ENCODE peak calls at places on chromosomes 6 and 20, in four cellular contexts. D is Peyer's patch, V is GM12892, H is A549. N is an unnamed sample.

GRCh38 chr20:37007898-37008649 is 56.6 kb upstream of the SAMHD1 start:
- DNase-seq in D (no peak), V (no peak), H (no peak), N (no peak)

GRCh38 chr6:108873971-108874370 is 25.7 kb downstream of the ARMC2 start:
- DNase-seq in D (no peak), V (no peak), H (no peak), N (no peak)

GRCh38 chr6:166842607-166843006 is 113.7 kb downstream of the RNASET2 start:
- DNase-seq in D (no peak), V (no peak), H (no peak), N (no peak)

GRCh38 chr20:23205656-23206055 is 119.5 kb upstream of the CD93 start:
- DNase-seq in D (no peak), V (no peak), H (no peak), N (peak)

GRCh38 chr6:148969679-148970078 is 222.8 kb downstream of the UST start:
- DNase-seq in D (no peak), V (no peak), H (no peak), N (no peak)

GRCh38 chr20:13119583-13119982 is 101.5 kb upstream of the ISM1 start:
- DNase-seq in D (no peak), V (no peak), H (peak), N (no peak)

GRCh38 chr6:35026434-35027222 is 114.5 kb downstream of the TCP11 start:
- DNase-seq in D (no peak), V (no peak), H (no peak), N (no peak)

GRCh38 chr6:15207923-15208322 is 37.9 kb upstream of the JARID2 start:
- DNase-seq in D (no peak), V (no peak), H (no peak), N (no peak)

GRCh38 chr20:63290677-63291472 is 2.1 kb upstream of the COL20A1 start:
- DNase-seq in D (peak), V (peak), H (peak), N (peak)

GRCh38 chr6:24394777-24395437 is 7.8 kb upstream of the MRS2 start:
- DNase-seq in D (no peak), V (no peak), H (no peak), N (no peak)

GRCh38 chr6:93784794-93785757 is 365.7 kb upstream of the EPHA7 start:
- DNase-seq in D (no peak), V (no peak), H (no peak), N (no peak)

GRCh38 chr6:78835817-78836216 is 31.5 kb upstream of the IRAK1BP1 start:
- DNase-seq in D (no peak), V (no peak), H (no peak), N (no peak)

GRCh38 chr20:11499235-11499634 is 418.5 kb upstream of the BTBD3 start:
- DNase-seq in D (no peak), V (no peak), H (no peak), N (no peak)

GRCh38 chr20:47773381-47773786 is 11.9 kb downstream of the SULF2 start:
- DNase-seq in D (no peak), V (no peak), H (no peak), N (no peak)

GRCh38 chr20:63639093-63639860 is 12.4 kb upstream of the GMEB2 start:
- DNase-seq in D (no peak), V (no peak), H (no peak), N (peak)

GRCh38 chr6:45504947-45505346 is 127.2 kb upstream of the SUPT3H start:
- DNase-seq in D (no peak), V (no peak), H (no peak), N (no peak)

GRCh38 chr6:26031151-26031594 is 56.1 kb upstream of the HFE start:
- DNase-seq in D (no peak), V (no peak), H (no peak), N (no peak)

GRCh38 chr6:121849477-121849876 is 414.0 kb downstream of the GJA1 start:
- DNase-seq in D (no peak), V (peak), H (peak), N (peak)

GRCh38 chr6:79263366-79263765 is 28.9 kb upstream of the HMGN3 start:
- DNase-seq in D (no peak), V (no peak), H (no peak), N (no peak)

GRCh38 chr20:57934913-57935312 is 225.1 kb upstream of the PMEPA1 start:
- DNase-seq in D (no peak), V (no peak), H (no peak), N (no peak)

GRCh38 chr6:156971153-156971882 is 194.1 kb downstream of the ARID1B start:
- DNase-seq in D (no peak), V (no peak), H (no peak), N (no peak)

GRCh38 chr6:52725530-52726192 is 37.6 kb downstream of the GSTA2 start:
- DNase-seq in D (no peak), V (no peak), H (peak), N (no peak)

GRCh38 chr6:42564496-42564890 is 664 bp downstream of the UBR2 start:
- DNase-seq in D (no peak), V (no peak), H (peak), N (no peak)

GRCh38 chr20:16419138-16419715 is 154.0 kb downstream of the KIF16B start:
- DNase-seq in D (no peak), V (no peak), H (no peak), N (no peak)

GRCh38 chr20:37892001-37892400 is 10.9 kb upstream of the VSTM2L start:
- DNase-seq in D (no peak), V (no peak), H (no peak), N (no peak)

GRCh38 chr6:32058511-32058963 is 20.3 kb downstream of the CYP21A2 start:
- DNase-seq in D (no peak), V (no peak), H (no peak), N (no peak)

GRCh38 chr6:91704531-91704930 is 1117.7 kb upstream of the MAP3K7 start:
- DNase-seq in D (no peak), V (no peak), H (no peak), N (no peak)

GRCh38 chr6:110949679-110950285 is 8.7 kb upstream of the GTF3C6 start:
- DNase-seq in D (no peak), V (no peak), H (no peak), N (no peak)

GRCh38 chr6:129686941-129687627 is 22.9 kb downstream of the ARHGAP18 start:
- DNase-seq in D (no peak), V (no peak), H (no peak), N (no peak)

GRCh38 chr6:130282234-130282995 is 59.7 kb upstream of the SAMD3 start:
- DNase-seq in D (no peak), V (no peak), H (no peak), N (no peak)

GRCh38 chr6:136607204-136607931 is 57.1 kb upstream of the MAP7 start:
- DNase-seq in D (no peak), V (no peak), H (no peak), N (no peak)

GRCh38 chr20:12372557-12372956 is 454.9 kb downstream of the BTBD3 start:
- DNase-seq in D (no peak), V (no peak), H (no peak), N (no peak)

GRCh38 chr20:53547664-53548239 is 45.9 kb downstream of the ZNF217 start:
- DNase-seq in D (no peak), V (peak), H (peak), N (peak)

GRCh38 chr20:31576751-31577150 is 28.3 kb upstream of the ID1 start:
- DNase-seq in D (no peak), V (no peak), H (no peak), N (no peak)

GRCh38 chr20:31572042-31572700 is 32.9 kb upstream of the ID1 start:
- DNase-seq in D (no peak), V (no peak), H (no peak), N (no peak)

GRCh38 chr20:31570735-31571617 is 34.1 kb upstream of the ID1 start:
- DNase-seq in D (no peak), V (no peak), H (no peak), N (peak)

GRCh38 chr20:31572701-31573554 is 32.2 kb upstream of the ID1 start:
- DNase-seq in D (peak), V (peak), H (peak), N (peak)

GRCh38 chr20:31573555-31574295 is 31.4 kb upstream of the ID1 start:
- DNase-seq in D (peak), V (no peak), H (no peak), N (no peak)
- TF ChIP-seq POLR2A in D (no peak), V (no peak), H (no peak), N (no peak)

DNA sequence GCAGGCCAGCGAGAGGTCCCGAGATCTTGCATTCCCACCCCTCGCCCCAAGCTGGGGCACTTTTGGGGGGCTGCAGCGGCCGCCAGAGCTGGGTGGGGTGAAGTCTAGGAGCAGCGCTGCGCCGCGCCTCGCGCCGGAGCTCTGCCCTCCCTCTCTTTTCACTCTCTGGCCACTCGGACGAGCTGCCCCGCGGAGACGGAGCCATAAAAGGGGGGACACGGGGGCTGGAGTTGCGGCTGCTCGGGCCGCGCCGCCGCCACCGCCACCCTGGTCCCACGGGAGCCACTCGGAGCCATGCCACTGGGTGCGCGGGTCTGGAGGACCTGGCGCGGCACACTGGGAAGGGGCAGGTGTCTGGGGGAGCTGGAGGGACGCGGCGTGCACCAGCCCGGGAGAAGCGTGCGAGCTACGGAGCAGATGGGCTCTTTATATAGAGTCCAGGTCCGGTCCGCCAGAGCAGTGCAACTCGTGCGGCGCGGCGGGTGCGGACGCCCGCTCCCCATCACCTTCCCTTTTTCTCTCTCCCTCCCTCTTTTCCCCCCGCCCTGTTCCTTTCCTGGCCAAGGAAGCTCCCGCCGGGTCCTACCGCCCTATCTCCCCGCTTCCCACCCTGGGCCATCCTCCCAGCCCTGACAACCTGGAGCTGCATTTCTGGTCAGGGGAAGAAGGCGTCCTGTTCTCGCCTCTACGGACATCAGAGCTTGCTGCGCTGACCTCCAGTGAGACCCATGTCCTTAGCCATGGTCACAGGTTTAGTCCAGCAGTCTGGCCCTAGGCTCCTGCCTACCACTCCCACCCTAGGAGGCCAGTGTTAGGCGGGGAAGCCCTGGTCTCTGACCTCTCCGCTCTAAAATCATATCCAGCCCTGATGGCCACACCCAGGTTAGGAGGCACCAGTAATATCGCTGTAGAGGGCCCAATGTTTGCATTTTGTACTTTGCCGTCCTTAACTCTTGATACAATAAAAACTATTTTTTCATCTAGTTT is 883 bp upstream of the HTR1B start:
- DNase-seq in D (no peak), V (no peak), H (no peak), N (no peak)
- TF ChIP-seq POLR2A in D (no peak), V (no peak), H (no peak), N (no peak)

DNA sequence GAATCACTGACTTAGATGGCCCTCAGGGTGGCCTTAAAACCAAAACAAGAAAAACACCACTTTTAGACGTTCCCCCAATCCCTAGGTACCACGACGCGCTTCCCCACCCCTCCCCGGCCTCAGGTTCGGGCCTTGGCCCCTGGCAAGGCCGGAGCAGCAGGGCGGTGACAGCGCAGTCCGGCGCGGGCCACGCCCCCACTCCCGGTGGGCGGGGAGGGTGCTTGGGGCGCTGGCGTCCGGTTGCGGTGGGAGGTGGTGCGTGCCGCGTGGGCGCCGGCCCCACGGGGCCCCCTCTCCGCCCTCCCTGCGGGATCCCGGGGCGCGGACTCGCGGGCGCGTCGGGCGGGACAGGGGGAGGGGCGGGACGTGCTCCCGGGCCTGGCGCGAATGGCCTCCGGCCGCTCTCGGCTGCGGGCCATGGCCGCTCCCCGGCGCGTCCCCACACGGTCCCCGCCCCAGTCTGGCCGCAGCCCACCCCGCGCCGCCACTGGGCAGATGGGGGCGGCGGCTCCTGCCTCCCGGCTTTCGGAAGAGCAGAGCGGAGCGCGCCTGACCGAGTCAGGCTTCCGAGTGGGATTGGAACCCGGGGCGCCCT is 852 bp upstream of the PPP1R3G start:
- DNase-seq in D (no peak), V (no peak), H (no peak), N (peak)
- TF ChIP-seq POLR2A in D (no peak), V (no peak), H (no peak), N (no peak)

GRCh38 chr6:151494235-151494950 is 576 bp downstream of the CCDC170 start:
- DNase-seq in D (no peak), V (no peak), H (peak), N (peak)
- TF ChIP-seq POLR2A in D (no peak), V (no peak), H (no peak), N (no peak)

DNA sequence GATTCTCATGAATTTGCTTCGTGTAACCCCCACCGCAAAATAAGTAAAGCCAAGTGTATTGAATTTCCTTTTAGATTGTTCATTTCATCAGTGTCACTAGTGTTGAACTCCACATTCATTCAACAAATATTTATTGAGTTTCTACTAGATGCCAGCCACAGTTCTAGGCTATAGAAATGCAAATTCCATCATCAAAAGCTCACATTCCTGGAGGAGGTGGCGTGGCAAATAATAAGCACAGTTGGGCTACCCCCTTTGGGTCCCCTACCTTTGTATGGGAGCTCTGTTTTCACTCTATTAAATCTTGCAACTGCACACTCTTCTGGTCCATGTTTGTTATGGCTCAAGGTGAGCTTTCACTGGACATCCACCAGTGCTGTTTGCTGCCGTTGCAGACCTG is 12.7 kb upstream of the ME1 start:
- DNase-seq in D (no peak), V (no peak), H (no peak), N (no peak)
- TF ChIP-seq POLR2A in D (no peak), V (no peak), H (no peak), N (no peak)

GRCh38 chr20:62162765-62163484 is 19.4 kb downstream of the SS18L1 start:
- DNase-seq in D (no peak), V (no peak), H (no peak), N (no peak)
- TF ChIP-seq POLR2A in D (no peak), V (no peak), H (no peak), N (no peak)

DNA sequence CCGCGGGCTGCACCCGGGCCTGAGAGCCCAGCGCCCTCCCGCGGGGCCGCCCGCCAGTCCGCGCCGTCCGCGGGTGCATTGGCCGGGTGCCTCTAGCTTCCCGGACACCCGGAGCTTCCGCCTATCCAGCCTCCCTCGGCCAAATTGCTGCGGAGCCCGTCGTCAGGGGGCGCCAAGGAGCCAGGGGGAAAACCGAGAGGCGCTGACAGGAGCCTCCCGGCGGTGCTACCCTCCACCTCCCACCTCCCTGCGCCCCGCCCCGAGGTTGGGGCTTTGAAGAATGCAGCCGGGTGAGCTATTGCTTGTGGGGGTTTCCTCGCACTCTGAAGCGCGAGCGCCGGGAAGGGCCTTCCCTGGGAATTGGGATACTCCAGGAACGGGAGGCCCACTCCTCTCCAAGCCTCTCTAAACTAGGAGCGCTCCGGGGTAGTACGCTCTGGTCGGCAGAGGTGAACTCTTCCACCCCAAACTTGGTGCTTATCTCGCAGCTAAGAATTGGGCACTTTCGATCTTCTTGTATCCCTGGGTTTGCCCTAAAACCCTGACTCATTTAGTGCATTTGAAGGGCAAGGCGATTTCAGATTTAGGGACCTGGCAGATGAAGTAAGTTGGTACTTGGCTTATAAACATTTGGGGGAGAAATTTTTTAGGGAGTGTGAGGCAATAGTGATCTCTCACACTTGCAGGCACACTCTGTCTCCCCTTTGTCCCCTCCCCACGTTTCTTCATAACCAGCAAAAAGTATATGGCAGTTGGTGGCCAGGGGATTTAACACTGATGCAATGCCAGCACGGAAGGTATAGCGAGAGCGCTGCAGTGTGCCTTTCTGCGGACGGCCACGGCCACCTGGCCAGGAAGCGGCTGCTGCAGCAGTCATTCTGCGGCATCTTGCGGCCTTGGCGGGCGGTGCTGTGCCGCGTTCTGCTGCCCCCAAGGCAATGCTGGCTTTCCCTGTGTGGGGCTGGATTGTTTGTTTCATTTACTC is 556 bp downstream of the BEND6 start:
- DNase-seq in D (peak), V (peak), H (peak), N (peak)
- TF ChIP-seq POLR2A in D (no peak), V (no peak), H (peak), N (no peak)

DNA sequence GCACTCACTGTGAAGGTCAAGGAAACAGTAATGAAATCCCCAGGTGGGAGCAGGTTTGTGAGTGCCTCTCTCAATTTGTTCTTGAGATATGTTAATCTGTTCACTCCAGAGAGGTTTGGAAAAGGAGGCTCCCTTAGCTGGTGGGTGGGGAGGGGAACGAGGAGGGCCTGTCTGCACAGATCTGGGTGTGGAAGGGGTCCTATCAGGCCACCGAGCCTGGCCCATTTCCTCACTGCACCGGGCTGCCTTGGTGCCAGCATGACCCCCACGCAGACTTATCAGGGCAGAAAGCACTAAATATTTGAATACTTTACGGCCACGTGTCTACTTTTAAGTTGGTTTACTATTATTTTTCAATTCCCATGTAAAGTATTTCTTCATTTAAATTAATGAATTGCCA is 8.3 kb downstream of the AGPAT4 start:
- DNase-seq in D (no peak), V (no peak), H (no peak), N (no peak)
- TF ChIP-seq POLR2A in D (no peak), V (no peak), H (no peak), N (no peak)

GRCh38 chr6:152635949-152636674 is 1.1 kb downstream of the SYNE1 start:
- DNase-seq in D (no peak), V (no peak), H (no peak), N (peak)
- TF ChIP-seq POLR2A in D (no peak), V (no peak), H (no peak), N (peak)

N was measured in heart left ventricle.